ENCODE peak calls at places on chromosome 1, in nine cellular contexts. W is ovary, H is vagina, S is SK-N-SH, F is lower lobe of right lung, J is left ventricle myocardium inferior, I is heart left ventricle, G is lung, U is IMR-90. D is an unnamed sample.

GRCh38 chr1:55284856-55285255 is 69.7 kb upstream of the USP24 start:
- DNase-seq in S (peak; percentile 36), J (no peak), G (no peak), I (peak; percentile 36), U (peak; percentile 60), F (no peak), H (no peak), W (peak; percentile 31), D (no peak)

GRCh38 chr1:30286241-30286983 is 437.0 kb downstream of the MATN1 start:
- DNase-seq in U (no peak), W (no peak), S (peak; percentile 74), J (no peak), G (no peak), H (peak; percentile 54), F (no peak), I (peak; percentile 16), D (no peak)

GRCh38 chr1:204928671-204929486 is 58.2 kb downstream of the NFASC start:
- DNase-seq in I (no peak), U (no peak), F (no peak), H (no peak), G (no peak), W (no peak), J (no peak), S (no peak), D (no peak)

GRCh38 chr1:74579425-74579824 is 67.0 kb upstream of the LRRC53 start:
- DNase-seq in I (no peak), H (no peak), G (no peak), U (no peak), W (no peak), S (no peak), F (no peak), J (no peak), D (no peak)

GRCh38 chr1:163361123-163361934 is 39.6 kb downstream of the NUF2 start:
- DNase-seq in J (no peak), U (no peak), H (no peak), F (no peak), S (peak; percentile 27), I (no peak), W (no peak), G (no peak), D (no peak)

GRCh38 chr1:159999204-159999603 is 32.6 kb downstream of the PIGM start:
- DNase-seq in S (no peak), H (no peak), F (no peak), W (no peak), U (no peak), I (no peak), G (no peak), J (no peak), D (no peak)

GRCh38 chr1:111275079-111275478 is 15.6 kb upstream of the CHIA start:
- DNase-seq in W (peak; percentile 18), U (peak; percentile 31), J (peak; percentile 71), S (peak; percentile 39), G (peak; percentile 60), F (no peak), H (no peak), I (peak; percentile 52), D (no peak)

GRCh38 chr1:99579691-99580171 is 66.2 kb upstream of the PALMD start:
- DNase-seq in H (no peak), G (no peak), J (no peak), W (no peak), U (no peak), S (no peak), F (no peak), I (no peak), D (no peak)

GRCh38 chr1:22228074-22228473 is 85.2 kb upstream of the WNT4 start:
- DNase-seq in W (no peak), G (no peak), I (no peak), F (no peak), H (no peak), J (no peak), U (no peak), S (no peak), D (no peak)
- H3K27ac ChIP-seq in W (no peak overlapping the region), G (no peak overlapping the region), I (no peak overlapping the region), F (no peak overlapping the region), H (no peak overlapping the region), J (no peak overlapping the region), U (no peak overlapping the region), S (no peak overlapping the region), D (no peak overlapping the region)

GRCh38 chr1:58887059-58887458 is 103.2 kb upstream of the JUN start:
- DNase-seq in G (no peak), I (no peak), H (no peak), S (no peak), J (no peak), U (no peak), W (no peak), F (no peak), D (no peak)
- TF ChIP-seq CTCF in G (no peak), I (no peak), H (no peak), S (no peak), J (no peak), U (no peak), W (no peak), F (no peak), D (no peak)

DNA sequence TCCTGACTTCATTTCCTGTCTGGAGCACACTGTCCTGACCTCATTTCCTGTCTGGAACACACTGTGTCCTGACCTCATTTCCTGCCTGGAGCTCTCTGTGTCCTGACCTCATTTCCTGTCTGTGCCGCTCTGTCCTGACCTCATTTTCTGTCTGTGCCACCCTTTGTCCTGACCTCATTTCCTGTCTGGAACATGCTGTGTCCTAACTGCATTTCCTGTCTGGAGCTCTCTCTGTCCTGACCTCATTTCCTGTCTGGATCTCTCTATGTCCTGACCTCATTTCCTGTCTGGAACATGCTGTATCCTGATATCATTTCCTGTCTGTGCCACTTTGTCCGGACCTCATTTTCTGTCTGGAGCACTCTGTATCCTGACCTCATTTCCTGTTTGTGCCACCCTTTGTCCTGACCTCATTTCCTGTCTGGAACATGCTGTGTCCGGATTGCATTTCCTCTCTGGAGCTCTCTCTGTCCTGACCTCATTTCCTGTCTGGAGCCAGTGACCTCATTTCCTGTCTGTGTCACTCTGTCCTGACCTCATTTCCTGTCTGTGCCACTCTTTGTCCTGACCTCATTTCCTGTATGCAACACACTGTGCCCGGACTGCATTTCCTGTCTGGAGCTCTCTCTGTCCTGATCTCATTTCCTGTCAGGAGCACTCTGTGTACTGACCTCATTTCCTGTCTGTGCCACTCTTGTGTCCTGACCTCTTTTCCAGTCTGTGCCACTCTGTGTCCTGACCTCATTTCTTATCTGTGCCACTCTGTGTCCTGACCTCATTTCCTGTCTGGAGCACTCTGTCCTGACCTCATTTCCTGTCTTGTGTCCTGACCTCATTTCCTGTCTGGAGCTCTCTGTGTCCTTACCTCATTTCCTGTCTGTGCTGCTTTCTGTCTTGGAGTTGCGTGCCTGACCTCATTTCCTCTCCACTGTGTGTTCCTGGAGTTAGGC is 27.6 kb downstream of the SKI start:
- DNase-seq in G (no peak), H (no peak), U (peak; percentile 73), W (no peak), J (no peak), F (no peak), I (no peak), S (peak; percentile 63), D (no peak)
- H3K27ac ChIP-seq in G (peak overlapping the region; percentile 56), H (peak overlapping the region; percentile 66), U (peak overlapping the region; percentile 17), W (peak overlapping the region; percentile 38), J (peak overlapping the region; percentile 82), F (peak overlapping the region; percentile 80), I (peak overlapping the region; percentile 71), S (peak overlapping the region; percentile 63), D (peak overlapping the region; percentile 52)

DNA sequence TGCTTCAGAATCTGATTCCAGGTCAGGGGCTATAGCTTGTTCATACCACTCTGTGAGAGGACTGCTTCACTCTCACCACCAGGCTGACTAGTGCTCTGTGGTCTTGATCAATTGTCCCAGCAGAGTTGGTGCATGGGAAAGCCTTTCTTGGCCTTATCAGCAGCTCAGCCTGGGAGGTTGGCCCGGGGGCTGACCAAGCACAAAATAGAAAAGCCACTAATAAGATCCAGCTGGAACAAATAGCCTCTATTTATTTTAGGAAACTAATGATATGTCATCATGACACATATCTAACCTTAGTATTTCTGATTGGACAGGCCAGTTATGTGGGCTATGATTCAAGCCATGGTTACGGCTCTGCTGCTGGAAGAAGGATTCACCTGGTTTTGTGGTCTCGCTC is 134.2 kb downstream of the GDAP2 start:
- DNase-seq in I (peak; percentile 43), J (peak; percentile 31), G (no peak), W (no peak), H (no peak), S (no peak), U (peak; percentile 94), F (no peak), D (no peak)
- TF ChIP-seq CTCF in I (no peak), J (peak; percentile 18), G (no peak), W (no peak), H (no peak), S (peak; percentile 46), U (peak; percentile 33), F (no peak), D (no peak)

GRCh38 chr1:53410100-53410541 is 49.1 kb upstream of the DMRTB1 start:
- DNase-seq in S (peak; percentile 79), H (no peak), U (peak; percentile 47), I (no peak), W (no peak), G (no peak), J (no peak), F (no peak), D (no peak)

GRCh38 chr1:53409695-53410094 is 49.5 kb upstream of the DMRTB1 start:
- DNase-seq in I (no peak), U (no peak), H (peak; percentile 71), G (no peak), J (no peak), S (peak; percentile 51), W (no peak), F (no peak), D (no peak)

GRCh38 chr1:53408013-53408754 is 51.0 kb upstream of the DMRTB1 start:
- DNase-seq in G (no peak), J (no peak), U (peak; percentile 39), W (no peak), I (no peak), S (no peak), H (peak; percentile 75), F (no peak), D (no peak)

GRCh38 chr1:53408755-53409129 is 50.5 kb upstream of the DMRTB1 start:
- DNase-seq in H (peak; percentile 40), S (no peak), J (no peak), F (no peak), I (no peak), G (no peak), W (no peak), U (no peak), D (no peak)

GRCh38 chr1:53409233-53409632 is 50.0 kb upstream of the DMRTB1 start:
- DNase-seq in H (peak; percentile 58), I (no peak), J (no peak), S (no peak), F (no peak), G (no peak), U (no peak), W (no peak), D (no peak)
- H3K27ac ChIP-seq in H (no peak overlapping the region), I (no peak overlapping the region), J (no peak overlapping the region), S (no peak overlapping the region), F (no peak overlapping the region), G (no peak overlapping the region), U (no peak overlapping the region), W (no peak overlapping the region), D (no peak overlapping the region)